ENCODE peak calls at places on chromosomes 5 and 9, in seven cellular contexts. Y is upper lobe of right lung, L is IMR-90, W is nephron progenitor cell, X is heart right ventricle, M is pancreas, U is fibroblast of pulmonary artery. S is an unnamed sample.

GRCh38 chr5:88840497-88840896 is 42.5 kb downstream of the MEF2C start:
- DNase-seq in X (no peak), L (no peak), Y (no peak), W (no peak), M (no peak), U (no peak), S (no peak)

GRCh38 chr9:79014929-79015699 is 556.7 kb upstream of the TLE4 start:
- DNase-seq in L (no peak), U (peak; percentile 5), W (no peak), M (no peak), X (no peak), Y (no peak), S (no peak)

GRCh38 chr9:16519001-16519400 is 351.5 kb downstream of the BNC2 start:
- DNase-seq in W (no peak), X (no peak), U (no peak), Y (no peak), L (no peak), M (no peak), S (no peak)

GRCh38 chr9:21153688-21154608 is 12.3 kb upstream of the IFNW1 start:
- DNase-seq in U (peak; percentile 31), M (no peak), X (no peak), W (peak; percentile 8), Y (no peak), L (peak; percentile 1), S (peak; percentile 22)

GRCh38 chr9:32928145-32928763 is 73.2 kb downstream of the APTX start:
- DNase-seq in Y (no peak), U (peak; percentile 68), X (peak; percentile 10), M (no peak), W (no peak), L (peak; percentile 9), S (peak; percentile 47)

GRCh38 chr9:130295945-130296782 is 30.6 kb downstream of the HMCN2 start:
- DNase-seq in Y (no peak), W (no peak), M (no peak), L (no peak), U (no peak), X (no peak), S (no peak)

GRCh38 chr5:2136728-2137333 is 254.1 kb upstream of the IRX4 start:
- DNase-seq in L (no peak), U (no peak), M (no peak), W (no peak), X (no peak), Y (no peak), S (no peak)

GRCh38 chr9:80995759-80996158 is 693.6 kb downstream of the TLE1 start:
- DNase-seq in L (peak; percentile 60), M (no peak), W (no peak), U (peak; percentile 67), Y (no peak), X (no peak), S (no peak)

GRCh38 chr5:87195616-87196015 is 72.1 kb upstream of the RASA1 start:
- DNase-seq in Y (no peak), L (peak; percentile 25), M (no peak), U (peak; percentile 41), X (no peak), W (no peak), S (no peak)

DNA sequence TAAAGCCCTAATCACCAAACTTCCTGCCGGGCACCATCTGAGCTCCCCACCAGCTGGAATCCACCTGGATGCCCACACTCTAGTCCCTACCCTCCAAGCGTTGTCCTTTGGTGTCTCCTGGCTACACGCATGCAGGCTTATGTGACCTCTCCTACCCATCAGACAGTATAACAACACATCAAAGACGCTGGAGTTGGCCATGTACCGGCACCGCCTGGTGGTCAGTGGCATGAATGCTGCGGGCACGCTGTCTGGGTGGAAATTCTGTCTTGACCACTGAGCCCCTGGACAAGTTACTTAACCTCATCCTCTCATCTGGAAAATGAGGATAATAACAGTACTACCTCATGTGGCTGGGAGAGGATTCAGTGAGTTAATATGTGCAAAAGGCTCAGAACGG is 23.4 kb upstream of the CORO2A start:
- DNase-seq in M (no peak), U (peak; percentile 39), W (peak; percentile 53), L (no peak), X (no peak), Y (no peak), S (peak; percentile 12)
- TF ChIP-seq CTCF in M (no peak), U (peak; percentile 52), W (peak; percentile 48), L (peak; percentile 32), X (peak; percentile 14), Y (peak; percentile 21), S (no peak)

DNA sequence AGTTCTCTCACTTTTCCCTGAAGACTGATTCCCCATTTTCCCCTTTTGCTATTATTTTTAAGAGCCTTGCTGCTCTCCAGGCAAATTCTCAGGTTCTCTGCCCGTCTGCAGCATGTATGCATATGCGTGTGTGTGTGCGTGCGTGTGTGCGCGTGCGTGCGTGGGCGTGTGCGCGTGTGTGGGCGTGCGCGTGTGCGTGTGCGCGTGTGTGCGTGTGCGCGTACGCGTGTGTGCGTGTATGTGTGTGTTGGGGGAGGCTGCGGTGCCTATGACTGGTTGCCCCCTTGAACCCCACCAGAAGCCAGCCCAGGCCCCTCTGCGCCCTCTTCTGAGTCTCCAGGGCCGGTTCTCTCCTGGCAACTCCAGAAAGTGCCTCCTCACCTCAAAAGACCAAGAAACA is 987 bp upstream of the FOXI1 start:
- DNase-seq in L (no peak), Y (no peak), M (no peak), X (no peak), W (no peak), U (no peak), S (no peak)
- TF ChIP-seq CTCF in L (no peak), Y (no peak), M (no peak), X (no peak), W (no peak), U (no peak), S (no peak)

GRCh38 chr5:109223521-109223920 is 186.3 kb downstream of the PJA2 start:
- DNase-seq in X (no peak), M (no peak), Y (no peak), W (peak; percentile 21), U (no peak), L (no peak), S (no peak)
- TF ChIP-seq CTCF in X (no peak), M (no peak), Y (no peak), W (no peak), U (no peak), L (no peak), S (no peak)

GRCh38 chr5:125987677-125988255 is 435.4 kb upstream of the GRAMD2B start:
- DNase-seq in X (no peak), W (no peak), U (peak; percentile 8), Y (no peak), M (no peak), L (no peak), S (no peak)
- TF ChIP-seq CTCF in X (no peak), W (no peak), U (peak; percentile 2), Y (no peak), M (no peak), L (no peak), S (no peak)

DNA sequence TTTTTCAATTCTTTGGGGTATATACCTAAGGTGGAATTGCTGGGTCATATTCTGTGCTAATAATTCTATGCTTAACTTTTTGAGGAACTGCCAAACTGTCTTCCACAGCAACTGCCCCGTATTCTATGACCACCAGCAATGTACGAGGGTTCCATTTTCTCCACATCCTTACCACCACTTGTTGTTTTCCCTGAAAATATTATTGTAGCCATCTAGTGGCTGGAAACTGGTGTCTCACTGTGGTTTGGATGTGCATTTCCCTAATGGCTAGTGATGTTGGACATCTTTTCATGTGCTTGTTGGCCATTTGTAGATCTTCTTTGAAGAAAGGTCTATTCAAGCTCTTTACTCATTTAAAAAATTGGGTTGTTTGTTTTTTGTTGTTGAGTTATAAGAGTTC is 30.7 kb downstream of the MSX2 start:
- DNase-seq in W (no peak), U (peak; percentile 9), L (peak; percentile 22), M (no peak), Y (no peak), X (no peak), S (no peak)
- TF ChIP-seq CTCF in W (peak; percentile 35), U (peak; percentile 31), L (peak; percentile 48), M (no peak), Y (peak; percentile 13), X (peak; percentile 9), S (no peak)

DNA sequence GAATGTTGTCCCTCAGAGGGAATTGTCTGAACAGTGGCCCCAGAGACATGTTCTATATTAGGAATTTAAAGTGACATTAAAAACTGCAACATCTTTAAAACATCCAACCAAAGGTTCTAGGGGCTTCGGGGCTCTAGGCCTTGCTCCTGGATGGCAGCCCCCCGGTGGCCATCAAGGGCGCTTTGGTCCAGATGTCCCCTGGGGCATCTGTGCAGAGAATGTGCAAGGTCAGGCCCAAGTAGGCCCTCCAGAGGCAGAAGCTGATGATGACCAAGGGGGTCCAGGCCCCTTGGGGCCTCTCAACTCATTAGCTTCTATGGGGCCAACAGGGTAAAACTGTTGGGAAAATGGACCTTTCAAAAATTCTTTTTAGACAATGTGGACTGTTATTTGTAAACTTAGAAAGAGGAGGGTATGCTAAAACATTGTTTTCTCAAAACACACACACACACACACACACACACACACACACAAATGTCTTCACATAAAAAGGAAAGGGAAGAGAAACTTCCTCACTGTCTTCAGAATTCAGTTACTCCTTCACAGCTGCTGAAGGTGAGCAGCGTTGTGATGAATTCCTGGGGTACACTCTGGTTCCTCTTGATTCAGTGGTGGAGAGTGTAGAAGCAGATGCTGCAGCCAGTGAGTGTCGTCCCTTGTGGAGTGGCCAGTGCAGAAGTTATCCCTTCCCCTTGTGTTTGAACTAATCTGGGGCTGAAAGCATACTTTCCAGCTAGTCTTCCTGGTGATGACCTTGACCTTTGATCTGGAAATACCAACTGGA is 125.2 kb downstream of the WDR41 start:
- DNase-seq in U (no peak), X (no peak), M (no peak), Y (no peak), L (no peak), W (no peak), S (no peak)
- TF ChIP-seq CTCF in U (no peak), X (no peak), M (no peak), Y (no peak), L (no peak), W (peak; percentile 9), S (no peak)

DNA sequence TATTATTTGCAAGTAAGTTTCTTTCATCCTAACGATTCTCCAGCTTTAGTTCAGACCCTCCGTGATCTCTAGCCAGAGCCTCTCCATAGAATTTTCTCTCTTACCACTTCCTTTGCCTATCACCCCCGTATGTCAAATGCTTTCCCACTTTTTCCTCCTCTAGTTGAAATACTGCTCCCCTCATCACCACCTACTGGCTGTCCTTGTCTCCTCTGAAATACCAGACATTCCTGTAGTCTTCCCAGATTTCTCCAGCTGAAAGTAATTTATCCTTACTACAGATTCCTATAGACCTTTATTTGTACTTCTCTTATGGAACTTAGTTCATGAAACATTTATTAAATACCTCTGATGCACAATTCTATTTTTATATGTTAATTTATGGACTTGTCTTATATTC is 36.0 kb upstream of the GLIPR2 start:
- DNase-seq in U (peak; percentile 37), Y (no peak), L (peak; percentile 52), W (no peak), M (no peak), X (no peak), S (no peak)
- TF ChIP-seq CTCF in U (peak; percentile 19), Y (no peak), L (peak; percentile 22), W (no peak), M (no peak), X (no peak), S (no peak)

DNA sequence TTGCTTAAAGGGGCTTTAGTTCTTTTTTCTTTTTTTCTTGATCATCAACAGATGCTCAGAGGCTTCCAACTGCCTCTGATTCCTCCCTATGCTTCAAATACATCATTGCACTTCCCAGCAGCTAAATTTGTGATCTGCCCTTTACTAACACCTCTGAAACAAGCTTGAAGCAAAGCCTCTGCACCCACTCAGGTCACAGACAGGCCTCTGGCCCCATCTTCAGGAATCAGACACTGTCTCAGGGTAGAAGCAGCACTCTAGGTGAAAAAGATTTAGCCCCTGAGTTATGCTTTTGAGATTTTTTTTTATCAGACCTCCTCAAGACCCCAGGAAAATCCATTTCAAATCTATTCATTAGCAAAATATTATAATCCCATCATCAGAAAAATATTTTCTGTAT is 91.5 kb downstream of the MAMDC2 start:
- DNase-seq in W (no peak), L (no peak), Y (no peak), M (no peak), U (no peak), X (no peak), S (no peak)
- TF ChIP-seq CTCF in W (no peak), L (peak; percentile 32), Y (no peak), M (no peak), U (no peak), X (no peak), S (no peak)